ENCODE peak calls at places on chromosomes 1 and 21, in four cellular contexts. Q is A549, P is fibroblast of mammary gland, Y is Calu3. Z is an unnamed sample.
A peak's percentile ranks its signal among the peaks of the same experiment; 100 is the strongest.

GRCh38 chr1:43978551-43979260 is at the start of gene B4GALT2:
- DNase-seq in P (peak; percentile 30), Q (no peak), Y (peak; percentile 60), Z (peak; percentile 53)

GRCh38 chr1:97508653-97509218 is 412.1 kb downstream of the DPYD start:
- DNase-seq in Q (no peak), P (no peak), Y (no peak), Z (no peak)

GRCh38 chr1:178560871-178561376 is 48.0 kb downstream of the TEX35 start:
- DNase-seq in Q (no peak), Y (no peak), P (no peak), Z (no peak)

GRCh38 chr1:91278754-91279153 is 125.9 kb downstream of the HFM1 start:
- DNase-seq in P (peak; percentile 31), Y (no peak), Q (peak; percentile 5), Z (peak; percentile 43)

GRCh38 chr1:218466341-218467010 is 121.3 kb downstream of the TGFB2 start:
- DNase-seq in Q (no peak), Y (no peak), P (no peak), Z (no peak)

GRCh38 chr1:211549092-211549749 is 29.7 kb downstream of the SLC30A1 start:
- DNase-seq in Y (no peak), Q (no peak), P (no peak), Z (no peak)

GRCh38 chr1:209190591-209191241 is 392.8 kb upstream of the CAMK1G start:
- DNase-seq in Q (peak; percentile 16), Y (peak; percentile 51), P (peak; percentile 43), Z (peak; percentile 85)

GRCh38 chr1:40825430-40825778 is 36.8 kb downstream of the CITED4 start:
- DNase-seq in P (no peak), Q (no peak), Y (peak; percentile 17), Z (no peak)

GRCh38 chr21:45803613-45804340 is 160.3 kb downstream of the PCBP3 start:
- DNase-seq in Q (no peak), Y (no peak), P (no peak), Z (no peak)

GRCh38 chr21:37562920-37563640 is 196.5 kb downstream of the DYRK1A start:
- DNase-seq in Q (no peak), P (peak; percentile 19), Y (peak; percentile 11), Z (peak; percentile 71)

GRCh38 chr1:215004121-215004837 is 78.3 kb upstream of the KCNK2 start:
- DNase-seq in P (peak; percentile 26), Y (no peak), Q (no peak), Z (no peak)

GRCh38 chr1:78081980-78082860 is 36.5 kb downstream of the GIPC2 start:
- DNase-seq in Y (no peak), Q (no peak), P (peak; percentile 64), Z (peak; percentile 37)

Z was measured in dermis blood vessel endothelial cell.